ENCODE peak calls at places on chromosomes 3 and 15, in ten cellular contexts. O is left ventricle myocardium inferior, N is heart left ventricle, U is SJSA1, Q is GM23338, J is thoracic aorta, H is heart right ventricle, Z is PC-3, Y is Panc1, B is tibial artery. K is an unnamed sample. For H3K4me1, the result is how much of the 10 kb centered on the place peaks cover.

GRCh38 chr15:55990986-55991385 is 2.4 kb downstream of the NEDD4 start:
- DNase-seq in O (no peak), N (no peak), U (no peak), Q (no peak), J (no peak), H (no peak), Z (no peak), Y (no peak), B (no peak), K (peak)

GRCh38 chr3:54008744-54009143 is 113.6 kb upstream of the CACNA2D3 start:
- DNase-seq in O (no peak), N (no peak), U (no peak), Q (no peak), J (no peak), H (no peak), Z (no peak), Y (no peak), B (no peak), K (no peak)

GRCh38 chr3:195760345-195760983 is 39.7 kb downstream of the MUC20 start:
- DNase-seq in O (peak), N (no peak), U (no peak), Q (no peak), J (no peak), H (peak), Z (no peak), Y (no peak), B (no peak), K (no peak)

GRCh38 chr3:33537135-33537534 is 96.9 kb upstream of the UBP1 start:
- DNase-seq in O (no peak), N (no peak), U (no peak), Q (no peak), J (no peak), H (no peak), Z (no peak), Y (no peak), B (no peak), K (no peak)

GRCh38 chr3:9623148-9623547 is 26.2 kb upstream of the MTMR14 start:
- DNase-seq in O (no peak), N (no peak), U (no peak), Q (no peak), J (no peak), H (no peak), Z (peak), Y (no peak), B (no peak), K (no peak)

GRCh38 chr3:128006471-128007424 is 45.5 kb upstream of the SEC61A1 start:
- DNase-seq in O (no peak), N (no peak), U (no peak), Q (peak), J (no peak), H (no peak), Z (no peak), Y (no peak), B (peak), K (no peak)

GRCh38 chr3:62559831-62560445 is 186.6 kb upstream of the FEZF2 start:
- DNase-seq in O (no peak), N (no peak), U (no peak), Q (peak), J (no peak), H (no peak), Z (peak), Y (no peak), B (no peak), K (peak)

GRCh38 chr3:64266065-64266874 is 41.0 kb upstream of the PRICKLE2 start:
- DNase-seq in O (no peak), N (no peak), U (peak), Q (no peak), J (no peak), H (no peak), Z (peak), Y (no peak), B (peak), K (peak)

GRCh38 chr3:134897391-134898131 is 102.5 kb downstream of the EPHB1 start:
- DNase-seq in O (no peak), N (no peak), U (no peak), Q (no peak), J (no peak), H (no peak), Z (no peak), Y (no peak), B (no peak), K (no peak)

GRCh38 chr3:38651153-38651789 is 1.8 kb upstream of the SCN5A start:
- DNase-seq in O (peak), N (peak), U (peak), Q (peak), J (no peak), H (peak), Z (peak), Y (peak), B (peak), K (peak)

GRCh38 chr15:25947336-25948080 is 84.4 kb upstream of the ATP10A start:
- DNase-seq in O (no peak), N (no peak), U (peak), Q (peak), J (no peak), H (no peak), Z (peak), Y (no peak), B (no peak), K (no peak)

GRCh38 chr15:52559583-52559982 is 9.2 kb downstream of the ARPP19 start:
- DNase-seq in O (no peak), N (no peak), U (no peak), Q (no peak), J (no peak), H (no peak), Z (no peak), Y (no peak), B (no peak), K (peak)

GRCh38 chr3:133574260-133574881 is 885 bp downstream of the CDV3 start:
- DNase-seq in O (peak), N (peak), U (peak), Q (peak), J (no peak), H (peak), Z (peak), Y (no peak), B (peak), K (peak)

GRCh38 chr15:63504979-63505841 is 817 bp downstream of the USP3 start:
- DNase-seq in O (peak), N (peak), U (peak), Q (peak), J (no peak), H (peak), Z (peak), Y (no peak), B (peak), K (peak)

GRCh38 chr3:43867673-43868072 is 176.9 kb downstream of the ABHD5 start:
- DNase-seq in O (no peak), N (no peak), U (no peak), Q (no peak), J (no peak), H (no peak), Z (peak), Y (no peak), B (no peak), K (peak)

GRCh38 chr15:90095521-90095959 is 6.7 kb downstream of the IDH2 start:
- DNase-seq in O (no peak), N (no peak), U (no peak), Q (peak), J (no peak), H (no peak), Z (no peak), Y (no peak), B (no peak), K (no peak)

GRCh38 chr3:113668015-113668414 is 28.4 kb downstream of the USF3 start:
- DNase-seq in O (no peak), N (no peak), U (peak), Q (no peak), J (no peak), H (no peak), Z (no peak), Y (no peak), B (no peak), K (peak)

GRCh38 chr15:70463453-70463834 is 299.9 kb downstream of the UACA start:
- DNase-seq in O (no peak), N (no peak), U (no peak), Q (no peak), J (no peak), H (no peak), Z (no peak), Y (no peak), B (no peak), K (no peak)

GRCh38 chr3:46375814-46376213 is 5.1 kb downstream of the CCR5 start:
- DNase-seq in O (no peak), N (no peak), U (no peak), Q (no peak), J (no peak), H (no peak), Z (no peak), Y (no peak), B (no peak), K (no peak)

GRCh38 chr3:18217512-18218174 is 207.5 kb downstream of the SATB1 start:
- DNase-seq in O (no peak), N (no peak), U (no peak), Q (no peak), J (no peak), H (no peak), Z (peak), Y (no peak), B (no peak), K (peak)

GRCh38 chr3:144189044-144189443 is 217.4 kb downstream of the DIPK2A start:
- DNase-seq in O (no peak), N (no peak), U (no peak), Q (peak), J (no peak), H (no peak), Z (peak), Y (no peak), B (no peak), K (peak)

GRCh38 chr15:33710746-33711145 is 257.6 kb upstream of the CHRM5 start:
- DNase-seq in O (no peak), N (no peak), U (no peak), Q (peak), J (no peak), H (no peak), Z (no peak), Y (no peak), B (no peak), K (no peak)

GRCh38 chr3:128309026-128309425 is 155.7 kb downstream of the EEFSEC start:
- DNase-seq in O (peak), N (peak), U (no peak), Q (no peak), J (no peak), H (no peak), Z (no peak), Y (no peak), B (no peak), K (no peak)

GRCh38 chr3:59480486-59480995 is 430.7 kb upstream of the CFAP20DC start:
- DNase-seq in O (no peak), N (no peak), U (peak), Q (no peak), J (no peak), H (no peak), Z (peak), Y (no peak), B (no peak), K (peak)

GRCh38 chr15:45399381-45400212 is 21.3 kb upstream of the GATM start:
- DNase-seq in O (no peak), N (no peak), U (peak), Q (peak), J (no peak), H (no peak), Z (peak), Y (peak), B (no peak), K (peak)

GRCh38 chr3:195039180-195039843 is 231.6 kb downstream of the XXYLT1 start:
- DNase-seq in O (no peak), N (no peak), U (no peak), Q (no peak), J (no peak), H (no peak), Z (no peak), Y (no peak), B (no peak), K (no peak)

GRCh38 chr3:165346503-165346902 is 150.3 kb upstream of the SLITRK3 start:
- DNase-seq in O (no peak), N (no peak), U (no peak), Q (peak), J (no peak), H (no peak), Z (no peak), Y (no peak), B (no peak), K (no peak)

GRCh38 chr3:13308406-13308805 is 111.7 kb downstream of the NUP210 start:
- DNase-seq in O (no peak), N (no peak), U (no peak), Q (peak), J (no peak), H (no peak), Z (peak), Y (peak), B (no peak), K (peak)

GRCh38 chr3:86152620-86153019 is 838.3 kb downstream of the VGLL3 start:
- DNase-seq in O (no peak), N (no peak), U (no peak), Q (no peak), J (no peak), H (no peak), Z (no peak), Y (no peak), B (no peak), K (no peak)

GRCh38 chr3:114519415-114519814 is 225.6 kb downstream of the TIGIT start:
- DNase-seq in O (no peak), N (no peak), U (no peak), Q (peak), J (no peak), H (no peak), Z (no peak), Y (no peak), B (no peak), K (peak)

GRCh38 chr3:127791221-127791913 is 30.9 kb downstream of the MGLL start:
- DNase-seq in O (no peak), N (no peak), U (peak), Q (peak), J (no peak), H (no peak), Z (peak), Y (no peak), B (no peak), K (peak)

GRCh38 chr3:195544634-195545033 is 1.5 kb upstream of the PPP1R2 start:
- DNase-seq in O (peak), N (peak), U (peak), Q (no peak), J (no peak), H (peak), Z (no peak), Y (no peak), B (peak), K (no peak)

GRCh38 chr3:165868088-165868487 is 30.9 kb upstream of the BCHE start:
- DNase-seq in O (no peak), N (no peak), U (no peak), Q (no peak), J (no peak), H (no peak), Z (no peak), Y (no peak), B (no peak), K (no peak)

GRCh38 chr3:131083190-131083863 is 56.6 kb downstream of the NEK11 start:
- DNase-seq in O (peak), N (peak), U (peak), Q (peak), J (no peak), H (peak), Z (no peak), Y (no peak), B (no peak), K (peak)

GRCh38 chr15:28019594-28020320 is 79.4 kb downstream of the OCA2 start:
- DNase-seq in O (no peak), N (no peak), U (no peak), Q (peak), J (no peak), H (no peak), Z (no peak), Y (no peak), B (no peak), K (no peak)

GRCh38 chr3:140292154-140292553 is 357.2 kb downstream of the CLSTN2 start:
- DNase-seq in O (no peak), N (no peak), U (no peak), Q (no peak), J (no peak), H (no peak), Z (peak), Y (no peak), B (no peak), K (peak)

GRCh38 chr3:88019024-88019423 is 39.8 kb downstream of the CGGBP1 start:
- DNase-seq in O (no peak), N (no peak), U (no peak), Q (no peak), J (no peak), H (no peak), Z (peak), Y (no peak), B (no peak), K (no peak)

GRCh38 chr3:159763466-159764210 is 225.0 kb upstream of the IL12A start:
- DNase-seq in O (peak), N (peak), U (peak), Q (peak), J (peak), H (peak), Z (peak), Y (peak), B (peak), K (peak)

DNA sequence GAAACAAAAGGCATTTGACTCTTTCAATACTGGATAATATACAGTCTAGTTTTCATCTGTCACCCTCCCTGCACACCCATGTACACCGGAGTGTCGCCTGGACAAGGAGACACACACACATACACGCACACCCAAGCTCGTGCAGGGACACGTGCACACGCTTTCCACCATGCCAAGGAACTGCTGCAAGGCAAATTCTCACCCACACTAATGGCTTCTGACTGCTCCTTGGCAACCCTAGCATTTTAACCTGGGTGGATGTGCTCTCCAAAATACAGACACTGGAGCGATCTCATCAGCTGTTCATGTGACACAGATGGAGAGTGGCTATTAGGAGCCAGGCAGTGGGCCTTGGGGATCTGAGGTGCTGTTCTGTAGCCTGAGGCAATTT is 61.6 kb downstream of the MEIS2 start:
- DNase-seq in O (no peak), N (no peak), U (no peak), Q (no peak), J (no peak), H (no peak), Z (no peak), Y (no peak), B (no peak), K (no peak)
- H3K4me1 ChIP-seq in O (half or more), N (under half), U (under half), Q (under half), J (under half), H (under half), Z (under half), Y (under half), B (under half), K (under half)

GRCh38 chr3:155859859-155860258 is 5.6 kb upstream of the SLC33A1 start:
- DNase-seq in O (no peak), N (no peak), U (peak), Q (no peak), J (no peak), H (no peak), Z (peak), Y (no peak), B (no peak), K (peak)
- H3K4me1 ChIP-seq in O (under half), N (under half), U (under half), Q (under half), J (under half), H (under half), Z (under half), Y (under half), B (under half), K (under half)

GRCh38 chr3:71208273-71209095 is 375.0 kb downstream of the FOXP1 start:
- DNase-seq in O (no peak), N (no peak), U (peak), Q (no peak), J (no peak), H (no peak), Z (peak), Y (no peak), B (no peak), K (peak)
- H3K4me1 ChIP-seq in O (half or more), N (under half), U (under half), Q (under half), J (under half), H (under half), Z (under half), Y (under half), B (under half), K (under half)

GRCh38 chr15:91864669-91865068 is 11.2 kb downstream of the SLCO3A1 start:
- DNase-seq in O (peak), N (no peak), U (no peak), Q (no peak), J (no peak), H (no peak), Z (no peak), Y (no peak), B (no peak), K (no peak)
- H3K4me1 ChIP-seq in O (half or more), N (half or more), U (under half), Q (under half), J (under half), H (half or more), Z (under half), Y (under half), B (under half), K (under half)

GRCh38 chr15:40543631-40544294 is 21.1 kb downstream of the CCDC32 start:
- DNase-seq in O (no peak), N (no peak), U (no peak), Q (no peak), J (no peak), H (no peak), Z (no peak), Y (no peak), B (no peak), K (no peak)

GRCh38 chr15:40550381-40551037 is 14.3 kb downstream of the CCDC32 start:
- DNase-seq in O (no peak), N (no peak), U (no peak), Q (no peak), J (no peak), H (no peak), Z (no peak), Y (no peak), B (no peak), K (no peak)

GRCh38 chr15:40543082-40543481 is 21.8 kb downstream of the CCDC32 start:
- DNase-seq in O (no peak), N (no peak), U (no peak), Q (no peak), J (no peak), H (no peak), Z (no peak), Y (no peak), B (no peak), K (no peak)

GRCh38 chr15:40549894-40550293 is 14.9 kb downstream of the CCDC32 start:
- DNase-seq in O (peak), N (peak), U (no peak), Q (no peak), J (no peak), H (peak), Z (no peak), Y (no peak), B (no peak), K (no peak)

DNA sequence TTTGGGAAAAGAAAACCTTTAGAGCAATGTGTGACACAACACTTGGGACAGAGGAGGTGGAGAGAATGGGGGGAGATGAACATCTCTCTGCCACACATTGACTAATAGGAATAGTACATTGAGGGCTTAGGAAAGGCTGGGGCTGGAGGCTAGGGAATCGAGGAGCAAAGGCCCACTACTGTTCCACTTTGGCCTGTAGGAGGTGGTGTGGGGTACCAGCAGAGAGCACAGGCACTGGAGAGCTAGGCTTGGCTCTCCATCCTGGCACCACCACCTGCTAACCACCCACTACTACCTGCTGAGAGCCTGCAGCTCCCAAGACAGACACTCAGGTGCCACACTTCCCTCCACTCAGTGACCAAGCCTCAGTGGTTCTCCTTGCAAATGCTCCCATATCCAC is 19.4 kb downstream of the CCDC32 start:
- DNase-seq in O (no peak), N (no peak), U (no peak), Q (peak), J (no peak), H (no peak), Z (no peak), Y (no peak), B (no peak), K (no peak)
- H3K4me1 ChIP-seq in O (under half), N (under half), U (under half), Q (under half), J (under half), H (under half), Z (under half), Y (under half), B (under half), K (under half)

GRCh38 chr3:179653106-179653776 is 401 bp downstream of the USP13 start:
- DNase-seq in O (peak), N (peak), U (peak), Q (peak), J (peak), H (peak), Z (peak), Y (no peak), B (peak), K (peak)
- H3K4me1 ChIP-seq in O (half or more), N (under half), U (under half), Q (under half), J (under half), H (under half), Z (under half), Y (under half), B (under half), K (under half)

K was measured in adipocyte.